ENCODE peak calls at places on chromosomes 2 and 18, in eight cellular contexts. F is AG04450; J is NAMALWA; Z is ascending aorta; O is stimulated activated CD8-positive, alpha-beta memory T cell treated with anti-CD3 and anti-CD28 coated beads, Interleukin-4, amount 100 ng/mL, for 1 hour; N is head of caudate nucleus; B is H7; Q is AG08396. G is an unnamed sample.

GRCh38 chr2:25252291-25253152 is 84.1 kb upstream of the POMC start:
- DNase-seq in F (no peak), J (peak), Z (peak), O (no peak), N (no peak), B (peak), Q (peak), G (peak)

GRCh38 chr2:172096661-172097547 is 5.8 kb downstream of the DLX2 start:
- DNase-seq in F (no peak), J (no peak), Z (no peak), O (no peak), N (no peak), B (peak), Q (peak), G (peak)

GRCh38 chr18:34322365-34323289 is 97.9 kb upstream of the NOL4 start:
- DNase-seq in F (peak), J (peak), Z (no peak), O (no peak), N (peak), B (peak), Q (no peak), G (peak)

GRCh38 chr2:6876299-6876698 is 1.3 kb upstream of the RSAD2 start:
- DNase-seq in F (no peak), J (no peak), Z (no peak), O (no peak), N (no peak), B (no peak), Q (no peak), G (no peak)

GRCh38 chr2:1686784-1687105 is 57.6 kb downstream of the PXDN start:
- DNase-seq in F (no peak), J (no peak), Z (no peak), O (no peak), N (no peak), B (no peak), Q (no peak), G (no peak)

GRCh38 chr2:224982910-224983688 is 59.2 kb downstream of the DOCK10 start:
- DNase-seq in F (peak), J (no peak), Z (peak), O (peak), N (no peak), B (no peak), Q (peak), G (peak)

GRCh38 chr2:170411660-170412059 is 233.7 kb downstream of the MYO3B start:
- DNase-seq in F (no peak), J (no peak), Z (no peak), O (no peak), N (no peak), B (peak), Q (no peak), G (no peak)

GRCh38 chr2:120985174-120985996 is 249.7 kb downstream of the GLI2 start:
- DNase-seq in F (no peak), J (no peak), Z (no peak), O (no peak), N (no peak), B (no peak), Q (no peak), G (no peak)

GRCh38 chr2:70703900-70704549 is 64.0 kb downstream of the ADD2 start:
- DNase-seq in F (no peak), J (no peak), Z (peak), O (no peak), N (no peak), B (no peak), Q (peak), G (no peak)

GRCh38 chr2:71469403-71470398 is 16.3 kb downstream of the DYSF start:
- DNase-seq in F (no peak), J (no peak), Z (no peak), O (no peak), N (no peak), B (no peak), Q (no peak), G (no peak)

GRCh38 chr2:189570565-189570964 is 10.0 kb downstream of the SLC40A1 start:
- DNase-seq in F (peak), J (no peak), Z (no peak), O (no peak), N (no peak), B (no peak), Q (peak), G (peak)

GRCh38 chr2:159069229-159069628 is 100.8 kb downstream of the TANC1 start:
- DNase-seq in F (no peak), J (no peak), Z (no peak), O (no peak), N (no peak), B (no peak), Q (no peak), G (no peak)

GRCh38 chr2:46804794-46805193 is 110.8 kb downstream of the MCFD2 start:
- DNase-seq in F (no peak), J (no peak), Z (peak), O (no peak), N (no peak), B (no peak), Q (no peak), G (peak)

GRCh38 chr2:151760139-151760650 is 25.9 kb upstream of the NEB start:
- DNase-seq in F (no peak), J (no peak), Z (no peak), O (no peak), N (no peak), B (no peak), Q (no peak), G (no peak)

GRCh38 chr2:60247471-60247870 is 306.0 kb downstream of the BCL11A start:
- DNase-seq in F (no peak), J (no peak), Z (no peak), O (no peak), N (no peak), B (peak), Q (no peak), G (no peak)

GRCh38 chr18:48053881-48054586 is 123.6 kb upstream of the SMAD2 start:
- DNase-seq in F (no peak), J (no peak), Z (no peak), O (no peak), N (no peak), B (peak), Q (no peak), G (no peak)

GRCh38 chr2:216078776-216079175 is 2.8 kb downstream of the PECR start:
- DNase-seq in F (no peak), J (no peak), Z (no peak), O (no peak), N (no peak), B (no peak), Q (no peak), G (no peak)

GRCh38 chr2:120365236-120365793 is 19.4 kb downstream of the INHBB start:
- DNase-seq in F (no peak), J (no peak), Z (no peak), O (no peak), N (no peak), B (no peak), Q (no peak), G (no peak)

GRCh38 chr2:159153463-159153862 is 133.0 kb downstream of the WDSUB1 start:
- DNase-seq in F (no peak), J (no peak), Z (no peak), O (no peak), N (no peak), B (no peak), Q (no peak), G (no peak)

GRCh38 chr2:201806442-201806841 is at the start of gene CDK15:
- DNase-seq in F (no peak), J (no peak), Z (no peak), O (no peak), N (no peak), B (no peak), Q (peak), G (no peak)

GRCh38 chr2:157805519-157805918 is 70.6 kb downstream of the ACVR1 start:
- DNase-seq in F (no peak), J (no peak), Z (no peak), O (no peak), N (no peak), B (no peak), Q (no peak), G (no peak)

GRCh38 chr2:214127178-214127970 is 283.5 kb upstream of the VWC2L start:
- DNase-seq in F (no peak), J (no peak), Z (no peak), O (no peak), N (no peak), B (peak), Q (peak), G (peak)

GRCh38 chr18:38751897-38752296 is 1186.3 kb upstream of the CELF4 start:
- DNase-seq in F (no peak), J (no peak), Z (no peak), O (no peak), N (peak), B (no peak), Q (no peak), G (no peak)

GRCh38 chr2:223180463-223180862 is 128.5 kb downstream of the KCNE4 start:
- DNase-seq in F (no peak), J (no peak), Z (no peak), O (no peak), N (no peak), B (no peak), Q (no peak), G (no peak)

GRCh38 chr2:119683717-119684443 is 4.9 kb downstream of the TMEM177 start:
- DNase-seq in F (no peak), J (no peak), Z (no peak), O (no peak), N (no peak), B (no peak), Q (no peak), G (no peak)

GRCh38 chr2:68093634-68094033 is 30.8 kb upstream of the C1D start:
- DNase-seq in F (no peak), J (no peak), Z (no peak), O (no peak), N (no peak), B (no peak), Q (no peak), G (no peak)

GRCh38 chr2:224997802-224998201 is 44.5 kb downstream of the DOCK10 start:
- DNase-seq in F (no peak), J (no peak), Z (no peak), O (no peak), N (no peak), B (no peak), Q (peak), G (no peak)

GRCh38 chr18:22324191-22325131 is 93.3 kb downstream of the CTAGE1 start:
- DNase-seq in F (no peak), J (no peak), Z (peak), O (no peak), N (no peak), B (peak), Q (no peak), G (no peak)

GRCh38 chr18:51290864-51291263 is 93.4 kb upstream of the MEX3C start:
- DNase-seq in F (no peak), J (no peak), Z (no peak), O (no peak), N (no peak), B (no peak), Q (no peak), G (no peak)

G was measured in stromal cell of bone marrow.